ENCODE peak calls at places on chromosomes 7 and 10, in eight cellular contexts. Z is IMR-90, Y is AG09309, D is right atrium auricular region, C is fibroblast of lung, M is astrocyte of the cerebellum, L is astrocyte, E is BJ. U is an unnamed sample.

GRCh38 chr10:28375399-28376354 is 72.8 kb upstream of the MPP7 start:
- DNase-seq in Z (peak), Y (no peak), D (no peak), C (peak), M (no peak), L (peak), E (no peak), U (peak)

GRCh38 chr7:1136841-1137516 is 23.0 kb downstream of the ZFAND2A start:
- DNase-seq in Z (no peak), Y (no peak), D (no peak), C (no peak), M (no peak), L (no peak), E (no peak), U (no peak)

GRCh38 chr7:5139998-5140397 is 50.0 kb upstream of the WIPI2 start:
- DNase-seq in Z (peak), Y (no peak), D (no peak), C (peak), M (no peak), L (no peak), E (no peak), U (peak)

GRCh38 chr10:113753020-113753692 is 1.7 kb downstream of the PLEKHS1 start:
- DNase-seq in Z (peak), Y (no peak), D (no peak), C (no peak), M (no peak), L (no peak), E (no peak), U (no peak)

GRCh38 chr7:154840086-154840485 is 162.8 kb downstream of the PAXIP1 start:
- DNase-seq in Z (no peak), Y (no peak), D (no peak), C (no peak), M (no peak), L (no peak), E (no peak), U (no peak)

GRCh38 chr7:149422065-149422913 is 38.6 kb downstream of the ZNF777 start:
- DNase-seq in Z (peak), Y (no peak), D (no peak), C (peak), M (peak), L (peak), E (no peak), U (peak)

GRCh38 chr7:3039787-3040186 is 3.9 kb downstream of the CARD11 start:
- DNase-seq in Z (no peak), Y (no peak), D (no peak), C (no peak), M (no peak), L (no peak), E (no peak), U (no peak)

GRCh38 chr7:92880212-92881090 is 44.1 kb upstream of the CDK6 start:
- DNase-seq in Z (no peak), Y (no peak), D (no peak), C (no peak), M (no peak), L (no peak), E (no peak), U (peak)

GRCh38 chr10:60728056-60728455 is 50.2 kb upstream of the CDK1 start:
- DNase-seq in Z (no peak), Y (no peak), D (no peak), C (no peak), M (no peak), L (no peak), E (no peak), U (no peak)

GRCh38 chr10:95477175-95477520 is 84.0 kb downstream of the SORBS1 start:
- DNase-seq in Z (no peak), Y (no peak), D (no peak), C (no peak), M (no peak), L (no peak), E (no peak), U (no peak)

GRCh38 chr7:109873296-109873695 is 1217.6 kb upstream of the LRRN3 start:
- DNase-seq in Z (no peak), Y (no peak), D (no peak), C (no peak), M (no peak), L (no peak), E (no peak), U (no peak)

GRCh38 chr7:140698477-140698876 is 2.0 kb downstream of the NDUFB2 start:
- DNase-seq in Z (no peak), Y (no peak), D (no peak), C (no peak), M (no peak), L (no peak), E (no peak), U (no peak)

GRCh38 chr10:4141471-4141870 is 356.5 kb upstream of the KLF6 start:
- DNase-seq in Z (peak), Y (no peak), D (no peak), C (peak), M (peak), L (peak), E (no peak), U (peak)

GRCh38 chr7:112550468-112551060 is 69.8 kb downstream of the LSMEM1 start:
- DNase-seq in Z (peak), Y (peak), D (no peak), C (peak), M (peak), L (peak), E (no peak), U (peak)

GRCh38 chr7:30727061-30727945 is 24.6 kb upstream of the INMT start:
- DNase-seq in Z (peak), Y (no peak), D (no peak), C (no peak), M (no peak), L (no peak), E (no peak), U (peak)

GRCh38 chr7:1029637-1030443 is 14.5 kb upstream of the GPR146 start:
- DNase-seq in Z (no peak), Y (no peak), D (no peak), C (no peak), M (no peak), L (no peak), E (no peak), U (no peak)

GRCh38 chr7:157500171-157500960 is 163.6 kb downstream of the DNAJB6 start:
- DNase-seq in Z (no peak), Y (no peak), D (no peak), C (no peak), M (no peak), L (no peak), E (no peak), U (no peak)

GRCh38 chr10:28991326-28991725 is 297.5 kb upstream of the LYZL1 start:
- DNase-seq in Z (peak), Y (peak), D (no peak), C (peak), M (peak), L (peak), E (peak), U (peak)

GRCh38 chr10:86862786-86863185 is 94.6 kb downstream of the MMRN2 start:
- DNase-seq in Z (no peak), Y (no peak), D (no peak), C (no peak), M (no peak), L (no peak), E (no peak), U (no peak)

GRCh38 chr10:26860542-26861325 is at the start of gene ABI1:
- DNase-seq in Z (peak), Y (peak), D (peak), C (peak), M (peak), L (peak), E (peak), U (peak)

GRCh38 chr10:46220872-46221538 is 65.8 kb upstream of the ANTXRL start:
- DNase-seq in Z (no peak), Y (no peak), D (no peak), C (no peak), M (no peak), L (no peak), E (no peak), U (no peak)

GRCh38 chr7:12373580-12374263 is 29.9 kb downstream of the VWDE start:
- DNase-seq in Z (no peak), Y (no peak), D (no peak), C (no peak), M (no peak), L (no peak), E (no peak), U (peak)

GRCh38 chr7:139635521-139636240 is 112.2 kb downstream of the CLEC2L start:
- DNase-seq in Z (no peak), Y (no peak), D (no peak), C (no peak), M (no peak), L (no peak), E (no peak), U (no peak)

GRCh38 chr7:29569648-29570047 is 6.0 kb downstream of the PRR15 start:
- DNase-seq in Z (no peak), Y (no peak), D (no peak), C (peak), M (no peak), L (no peak), E (no peak), U (no peak)

GRCh38 chr7:135575296-135575695 is 17.6 kb downstream of the NUP205 start:
- DNase-seq in Z (no peak), Y (no peak), D (no peak), C (no peak), M (no peak), L (no peak), E (no peak), U (no peak)

GRCh38 chr10:121088524-121088923 is 237.4 kb downstream of the WDR11 start:
- DNase-seq in Z (no peak), Y (no peak), D (no peak), C (no peak), M (no peak), L (no peak), E (no peak), U (no peak)

DNA sequence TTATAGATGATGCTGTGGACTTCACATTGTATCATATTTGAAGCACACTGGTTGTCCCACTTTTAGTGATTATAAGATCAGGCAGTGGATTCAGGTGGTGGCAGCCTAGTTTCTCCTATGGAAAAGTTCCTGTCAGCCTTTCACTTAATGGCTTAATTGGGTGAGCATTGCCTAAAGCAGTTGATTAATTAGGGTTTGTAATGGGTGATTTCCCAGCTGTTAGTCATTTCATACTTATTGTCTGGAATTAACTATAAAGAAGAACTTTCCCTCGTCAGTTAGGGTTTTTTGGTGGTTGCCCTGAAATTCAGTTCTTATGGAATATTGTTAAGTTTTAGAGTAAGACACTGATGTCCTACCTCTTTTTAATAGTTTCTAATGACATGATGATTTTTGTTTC is 78.8 kb downstream of the SLC25A40 start:
- DNase-seq in Z (no peak), Y (no peak), D (no peak), C (no peak), M (no peak), L (no peak), E (no peak), U (no peak)
- TF ChIP-seq CTCF in Z (no peak), Y (no peak), D (no peak), C (no peak), M (no peak), L (no peak), E (no peak), U (no peak)

GRCh38 chr10:118753331-118753730 is 1.4 kb downstream of the CACUL1 start:
- DNase-seq in Z (peak), Y (no peak), D (no peak), C (peak), M (no peak), L (peak), E (no peak), U (peak)
- H3K4me3 ChIP-seq in Z (peak), Y (peak), D (peak), C (peak), M (peak), L (peak), E (peak), U (peak)

DNA sequence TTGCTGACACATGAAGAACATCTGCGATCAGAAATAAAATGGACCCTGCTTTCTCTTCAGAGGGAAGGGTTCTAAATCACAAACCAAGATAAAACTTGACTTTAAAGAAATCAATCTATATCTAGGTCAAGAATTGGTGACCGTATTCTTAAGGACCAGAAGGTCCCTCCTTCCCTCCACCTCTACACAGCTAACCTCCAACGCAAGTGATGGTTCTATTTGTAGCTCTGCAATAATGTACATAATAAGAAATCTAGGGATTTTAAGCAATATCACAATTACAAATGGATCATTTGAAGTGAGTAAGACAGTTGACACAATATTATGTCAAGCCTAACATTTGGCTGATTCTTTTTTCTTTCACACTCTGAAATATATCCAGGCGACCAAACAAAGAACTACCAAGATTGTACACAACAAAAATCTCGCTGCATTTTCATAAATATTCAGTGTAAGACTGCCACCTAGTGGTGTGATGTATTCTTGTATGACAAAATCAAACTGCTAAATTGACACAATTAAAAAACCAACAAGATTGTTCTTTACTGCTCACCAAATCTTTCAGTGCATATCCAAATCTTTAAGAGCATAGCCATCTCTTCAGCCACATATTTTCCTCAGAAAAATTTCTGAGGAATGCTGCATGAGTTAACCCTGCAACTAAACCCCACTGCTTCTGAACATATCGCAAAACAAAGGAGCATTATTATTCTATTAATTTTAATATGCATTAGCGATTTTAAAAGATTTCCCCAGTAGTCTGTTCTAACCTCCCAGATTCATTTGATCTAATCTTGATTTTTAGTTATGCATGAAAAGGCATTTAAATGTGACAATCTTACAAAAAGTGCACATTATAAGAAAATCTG is 44.5 kb downstream of the ICA1 start:
- DNase-seq in Z (peak), Y (peak), D (no peak), C (peak), M (peak), L (peak), E (peak), U (peak)
- TF ChIP-seq CTCF in Z (peak), Y (peak), D (peak), C (peak), M (peak), L (peak), E (peak), U (peak)

DNA sequence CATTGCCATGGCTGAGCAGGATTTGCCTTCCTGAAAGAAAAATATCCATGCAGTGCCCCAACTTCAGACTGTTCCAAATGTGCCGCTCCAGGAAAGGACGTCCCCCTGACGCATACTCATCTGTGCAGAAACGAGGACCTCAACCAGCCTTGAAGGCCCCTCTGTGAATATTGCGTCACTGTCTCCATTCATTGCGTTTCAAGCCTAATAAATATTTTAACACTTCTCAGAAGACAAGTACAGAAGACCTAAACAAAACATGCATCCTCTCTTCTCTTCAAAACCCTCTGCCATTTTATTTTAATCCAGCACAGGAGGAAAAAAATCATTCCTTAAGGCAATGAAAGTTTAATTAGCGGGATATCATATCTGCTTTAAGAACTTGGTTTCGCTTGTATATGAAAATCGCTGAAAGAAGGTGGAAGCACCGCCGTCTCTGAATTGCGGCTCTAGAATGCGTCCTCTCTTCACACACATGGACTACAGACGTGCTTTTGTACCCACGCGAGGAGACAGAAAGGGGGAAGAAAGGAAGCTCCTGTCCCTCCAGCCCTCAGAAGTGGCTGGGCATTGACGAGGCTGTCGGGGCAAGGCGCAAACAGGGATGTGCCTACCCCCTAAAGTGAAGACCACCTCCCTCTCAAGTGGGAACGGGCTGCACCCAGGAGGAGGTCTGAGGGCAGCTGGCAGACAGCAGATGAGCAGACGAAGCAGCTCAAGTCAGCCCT is 36.8 kb downstream of the RGS10 start:
- DNase-seq in Z (no peak), Y (no peak), D (no peak), C (no peak), M (no peak), L (no peak), E (no peak), U (no peak)
- H3K4me3 ChIP-seq in Z (no peak), Y (no peak), D (no peak), C (no peak), M (no peak), L (no peak), E (no peak), U (no peak)

DNA sequence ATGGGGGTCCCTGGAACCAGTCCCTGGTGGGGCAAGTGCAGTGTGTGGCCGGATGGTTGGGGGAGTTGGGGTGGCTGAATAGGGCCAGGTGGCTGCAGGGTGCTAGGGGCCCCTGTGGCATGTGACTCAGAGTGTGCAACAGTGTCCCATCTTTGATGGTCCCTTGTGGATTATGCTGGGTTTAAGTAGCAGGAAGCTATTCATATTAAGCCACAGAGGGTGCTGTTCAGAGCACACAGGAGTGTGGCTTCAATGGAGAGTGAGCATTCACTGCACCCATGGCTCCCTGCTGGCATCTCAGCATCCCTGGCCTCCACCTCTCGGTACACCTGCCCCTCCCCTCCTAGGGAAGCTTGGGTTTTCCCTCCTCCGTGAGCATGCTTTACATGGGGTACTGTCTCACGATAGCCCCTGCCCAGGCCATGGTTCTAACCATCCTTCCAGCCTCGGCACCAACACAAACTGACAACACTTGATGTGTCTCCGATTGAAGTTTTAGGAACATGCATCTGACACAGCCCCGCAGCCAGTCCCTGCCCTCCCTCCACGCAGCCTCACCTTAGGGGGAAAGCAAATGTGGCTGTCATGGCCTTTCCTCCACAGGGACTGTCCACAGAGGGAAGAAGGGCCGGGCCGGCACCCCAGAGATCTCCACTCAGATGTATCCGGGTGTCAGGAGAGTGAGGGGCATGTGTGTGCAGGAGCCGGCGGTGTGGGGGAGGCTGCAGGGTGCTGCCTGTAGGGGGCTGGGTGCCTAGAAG is 30.4 kb upstream of the PPIF start:
- DNase-seq in Z (peak), Y (no peak), D (no peak), C (peak), M (no peak), L (peak), E (no peak), U (no peak)
- TF ChIP-seq CTCF in Z (no peak), Y (no peak), D (no peak), C (no peak), M (no peak), L (no peak), E (peak), U (no peak)

DNA sequence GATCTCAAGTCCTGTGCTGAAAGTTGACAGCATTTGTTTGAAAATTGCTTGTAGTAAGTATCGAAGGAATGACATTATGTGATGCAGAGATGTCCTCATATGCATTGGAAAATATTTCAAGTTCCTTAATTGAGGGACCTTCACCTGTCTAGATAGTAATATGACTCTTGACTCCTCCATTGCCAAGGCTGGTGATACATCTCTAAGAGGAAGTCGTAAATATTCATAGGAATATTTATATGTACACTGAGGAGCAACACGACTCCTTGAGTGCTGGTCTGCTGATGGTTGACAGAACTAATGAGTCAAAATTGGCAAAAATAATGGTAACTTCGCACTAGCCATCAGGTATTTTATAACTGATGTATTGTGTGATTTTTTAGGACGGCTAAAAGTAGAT is 7.9 kb downstream of the STARD3NL start:
- DNase-seq in Z (no peak), Y (no peak), D (no peak), C (no peak), M (no peak), L (no peak), E (no peak), U (no peak)
- H3K4me3 ChIP-seq in Z (no peak), Y (no peak), D (no peak), C (no peak), M (no peak), L (no peak), E (no peak), U (no peak)

DNA sequence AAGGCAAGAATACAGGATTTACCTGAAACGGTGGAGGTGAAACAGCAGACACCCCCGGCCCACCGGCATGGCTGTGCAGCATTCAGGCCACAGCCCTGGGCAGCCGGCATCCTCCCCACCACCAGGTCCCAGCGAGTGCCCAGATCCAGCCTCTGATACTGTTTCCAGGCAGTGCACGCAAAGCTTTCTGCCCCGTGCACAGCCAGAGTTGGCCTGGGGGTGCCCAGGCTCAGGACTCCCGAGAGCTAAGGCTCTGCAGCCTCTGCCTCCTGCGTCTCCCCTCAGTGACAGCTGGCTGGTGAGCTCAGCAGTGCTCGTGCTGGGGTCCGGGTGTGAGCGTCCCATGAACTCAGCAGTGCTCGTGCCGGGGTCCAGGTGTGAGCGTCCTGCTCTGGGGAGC is 65.4 kb downstream of the CFAP46 start:
- DNase-seq in Z (no peak), Y (no peak), D (no peak), C (no peak), M (no peak), L (no peak), E (no peak), U (no peak)
- TF ChIP-seq CTCF in Z (no peak), Y (no peak), D (no peak), C (no peak), M (no peak), L (no peak), E (no peak), U (no peak)

GRCh38 chr10:132515811-132516726 is 21.5 kb upstream of the INPP5A start:
- DNase-seq in Z (no peak), Y (no peak), D (no peak), C (no peak), M (no peak), L (no peak), E (no peak), U (peak)
- H3K4me3 ChIP-seq in Z (no peak), Y (no peak), D (no peak), C (no peak), M (no peak), L (no peak), E (no peak), U (no peak)